ENCODE peak calls at places on chromosomes 7 and 10, in four cellular contexts. W is WTC11, J is HepG2, E is K562. T is an unnamed sample.

GRCh38 chr7:8058322-8058721 is 89.7 kb downstream of the GLCCI1 start:
- DNase-seq in W (no peak), E (no peak), J (no peak), T (no peak)

GRCh38 chr7:86949052-86949778 is 110.2 kb downstream of the ELAPOR2 start:
- DNase-seq in W (no peak), J (no peak), E (no peak), T (no peak)

GRCh38 chr7:79282051-79282694 is 171.3 kb downstream of the MAGI2 start:
- DNase-seq in W (no peak), E (no peak), J (no peak), T (peak)

GRCh38 chr10:58385784-58386112 is 538 bp downstream of the TFAM start:
- DNase-seq in J (peak), W (peak), E (peak), T (peak)

GRCh38 chr10:117131390-117132327 is 6.4 kb downstream of the VAX1 start:
- DNase-seq in J (no peak), E (no peak), W (peak), T (no peak)

GRCh38 chr7:94382155-94382554 is 12.5 kb upstream of the COL1A2 start:
- DNase-seq in E (no peak), W (no peak), J (no peak), T (no peak)

GRCh38 chr10:124594240-124594639 is 132.6 kb downstream of the LHPP start:
- DNase-seq in W (no peak), J (no peak), E (no peak), T (no peak)

GRCh38 chr7:76318488-76319353 is 16.2 kb downstream of the HSPB1 start:
- DNase-seq in W (peak), E (peak), J (peak), T (peak)

GRCh38 chr7:149245244-149245643 is 5.8 kb downstream of the ZNF212 start:
- DNase-seq in E (no peak), J (no peak), W (no peak), T (no peak)

GRCh38 chr10:21427804-21428481 is 97.5 kb downstream of the SKIDA1 start:
- DNase-seq in J (peak), E (no peak), W (no peak), T (peak)

GRCh38 chr7:30246392-30246791 is 38.0 kb upstream of the ZNRF2 start:
- DNase-seq in J (no peak), E (no peak), W (no peak), T (no peak)

GRCh38 chr7:99562832-99563231 is 4.4 kb downstream of the ZNF655 start:
- DNase-seq in E (peak), W (no peak), J (peak), T (peak)

GRCh38 chr10:99676435-99676834 is 17.1 kb downstream of the ENTPD7 start:
- DNase-seq in W (no peak), J (no peak), E (no peak), T (no peak)

GRCh38 chr10:97539523-97540200 is 32.9 kb upstream of the ANKRD2 start:
- DNase-seq in E (no peak), J (no peak), W (peak), T (no peak)

GRCh38 chr10:75772153-75772887 is 340.9 kb downstream of the LRMDA start:
- DNase-seq in W (no peak), J (no peak), E (no peak), T (no peak)

GRCh38 chr7:75711076-75711475 is 27.7 kb downstream of the HIP1 start:
- DNase-seq in J (no peak), W (no peak), E (no peak), T (no peak)

GRCh38 chr10:87678302-87678701 is 18.6 kb downstream of the PAPSS2 start:
- DNase-seq in J (no peak), W (no peak), E (no peak), T (no peak)

GRCh38 chr10:76830218-76830617 is 807.4 kb downstream of the KCNMA1 start:
- DNase-seq in E (no peak), J (no peak), W (no peak), T (no peak)

GRCh38 chr10:74150151-74151056 is at the start of gene AP3M1:
- DNase-seq in E (peak), W (peak), J (no peak), T (peak)

GRCh38 chr10:71217266-71218045 is 5.1 kb downstream of the UNC5B start:
- DNase-seq in J (no peak), E (no peak), W (peak), T (no peak)

GRCh38 chr7:14805105-14805719 is 97.3 kb downstream of the DGKB start:
- DNase-seq in W (no peak), E (no peak), J (no peak), T (no peak)

GRCh38 chr7:14807498-14807897 is 95.1 kb downstream of the DGKB start:
- DNase-seq in J (no peak), E (no peak), W (no peak), T (no peak)

GRCh38 chr7:14806886-14807285 is 95.7 kb downstream of the DGKB start:
- DNase-seq in J (no peak), E (no peak), W (no peak), T (no peak)
- TF ChIP-seq NR3C1 in J (no peak), E (no peak), W (no peak), T (no peak)

GRCh38 chr7:55124989-55125875 is 106.4 kb downstream of the EGFR start:
- DNase-seq in E (no peak), W (no peak), J (peak), T (no peak)
- TF ChIP-seq NR3C1 in E (no peak), W (no peak), J (no peak), T (no peak)

DNA sequence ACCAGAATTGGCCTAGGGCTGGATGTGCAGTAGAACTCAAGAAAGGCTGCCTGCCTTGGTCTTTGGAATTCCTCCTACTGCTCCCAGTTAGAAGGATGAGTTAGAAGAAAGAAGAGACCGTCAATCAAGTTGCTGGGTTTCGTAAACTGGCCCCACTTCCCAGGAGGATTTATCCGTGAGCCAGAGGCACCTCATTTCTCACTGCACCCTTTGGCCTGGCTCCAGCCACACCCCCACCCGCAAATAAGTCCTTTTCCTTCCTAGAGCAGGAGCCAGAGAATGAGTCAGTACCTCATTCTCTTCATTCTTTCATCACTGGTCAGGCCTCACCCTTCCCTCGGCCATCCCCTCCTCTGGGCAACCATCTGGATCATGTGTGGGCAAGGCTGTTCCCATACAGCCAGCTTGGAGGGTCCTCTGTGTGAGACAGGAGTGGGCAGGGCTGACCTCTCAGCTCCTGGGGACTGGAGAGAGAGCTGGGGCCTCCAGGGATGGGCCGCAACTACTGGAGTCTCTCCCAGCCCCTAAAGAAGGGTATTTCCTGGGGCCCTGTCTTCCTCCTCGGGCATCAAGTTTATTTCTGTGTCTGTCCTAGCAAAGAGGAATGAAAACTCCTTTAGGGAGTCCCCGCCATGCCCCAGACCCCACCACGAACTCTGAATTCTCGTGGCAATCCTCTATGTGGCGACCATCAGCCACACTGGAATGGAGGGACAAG is 87.2 kb upstream of the DUSP5 start:
- DNase-seq in E (peak), J (peak), W (no peak), T (peak)
- TF ChIP-seq NR3C1 in E (no peak), J (no peak), W (no peak), T (no peak)

DNA sequence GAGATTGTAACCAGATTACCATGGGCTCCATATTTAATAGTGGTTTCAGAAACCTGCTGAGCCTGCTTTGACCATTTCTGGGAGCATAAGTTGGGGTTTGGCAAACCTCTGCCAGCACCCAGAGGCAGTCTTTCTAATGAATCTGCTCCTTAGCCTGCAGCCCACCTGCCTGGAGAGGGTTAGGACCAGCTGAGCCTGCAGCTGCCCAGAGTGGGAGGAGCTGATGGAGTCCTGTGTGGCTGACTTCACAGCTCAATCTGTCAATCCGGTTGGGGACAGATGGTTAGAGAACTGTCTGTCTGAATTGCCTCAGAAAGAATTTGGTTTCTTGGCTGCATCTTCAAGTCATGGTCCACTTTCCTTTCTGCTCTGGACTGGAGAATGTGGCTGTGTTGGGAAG is 444.6 kb downstream of the NRG3 start:
- DNase-seq in W (peak), E (no peak), J (no peak), T (no peak)
- TF ChIP-seq NR3C1 in W (no peak), E (no peak), J (no peak), T (no peak)

GRCh38 chr7:44713141-44713540 is 35.5 kb upstream of the ZMIZ2 start:
- DNase-seq in J (no peak), E (no peak), W (no peak), T (no peak)
- TF ChIP-seq NR3C1 in J (no peak), E (no peak), W (no peak), T (no peak)

DNA sequence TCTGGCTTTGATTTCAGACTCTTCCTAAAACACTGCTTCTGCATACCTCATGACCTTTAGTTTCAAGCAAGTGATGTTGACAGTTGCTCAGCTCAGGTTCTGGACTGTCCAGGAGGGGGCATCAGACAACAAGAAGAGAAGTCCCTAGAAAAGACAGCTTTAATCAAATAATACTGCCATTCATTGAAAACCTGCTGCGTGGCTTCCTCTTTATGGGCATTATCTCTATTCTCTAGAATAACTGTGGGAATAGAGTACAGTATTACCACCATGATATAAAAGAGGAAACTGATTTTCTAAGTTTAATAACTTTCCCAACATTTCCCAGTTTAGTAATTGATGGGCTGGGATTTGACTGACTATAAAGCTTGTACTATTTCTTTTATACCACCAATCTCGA is 170.4 kb downstream of the SNX13 start:
- DNase-seq in E (peak), J (peak), W (peak), T (peak)
- TF ChIP-seq NR3C1 in E (no peak), J (no peak), W (no peak), T (no peak)

DNA sequence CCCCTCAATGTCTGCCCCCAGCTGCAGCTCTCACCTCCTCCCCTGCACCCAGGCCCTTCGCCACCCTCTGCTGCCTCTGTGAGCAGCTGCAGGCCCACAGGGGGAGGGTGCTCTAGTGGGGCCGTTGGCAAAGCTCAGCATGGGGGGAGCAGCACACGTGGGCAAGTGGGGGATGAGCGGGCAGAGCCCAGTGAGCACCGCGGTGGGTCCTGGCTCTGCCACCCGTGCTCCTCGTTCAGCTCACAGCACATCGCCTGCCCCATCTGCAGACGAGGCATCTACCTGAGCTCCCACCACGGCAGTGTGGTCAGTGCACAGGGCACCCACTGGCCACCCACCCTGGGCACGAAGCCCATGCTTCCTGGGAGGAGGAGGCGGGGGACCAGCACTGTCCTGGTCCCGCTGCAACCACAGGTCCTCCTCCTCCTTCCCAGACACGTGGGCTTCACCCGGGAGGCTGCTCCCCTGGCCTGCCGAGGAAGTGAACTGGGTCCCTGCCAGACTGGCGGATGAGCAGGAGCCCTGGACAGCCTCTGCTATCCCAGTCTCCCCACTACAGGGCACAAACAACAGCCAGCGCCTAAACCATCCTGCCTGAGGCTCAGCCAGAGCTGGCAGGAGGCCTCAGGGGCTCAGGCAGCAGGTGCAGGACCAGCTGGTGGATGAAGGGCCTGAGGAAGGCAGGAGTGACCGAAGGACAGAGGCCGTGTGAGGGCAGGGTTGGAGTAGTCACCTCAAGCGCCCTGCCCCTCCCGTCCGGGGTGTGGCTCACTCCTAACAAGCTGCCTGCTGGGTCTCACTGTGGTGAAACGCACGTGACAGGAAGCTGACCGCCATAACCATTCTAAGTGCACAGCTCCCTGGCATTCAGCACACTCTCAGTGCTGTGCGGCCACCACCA is 280.8 kb downstream of the ELFN1 start:
- DNase-seq in E (peak), J (no peak), W (no peak), T (no peak)
- TF ChIP-seq NR3C1 in E (no peak), J (no peak), W (no peak), T (no peak)

DNA sequence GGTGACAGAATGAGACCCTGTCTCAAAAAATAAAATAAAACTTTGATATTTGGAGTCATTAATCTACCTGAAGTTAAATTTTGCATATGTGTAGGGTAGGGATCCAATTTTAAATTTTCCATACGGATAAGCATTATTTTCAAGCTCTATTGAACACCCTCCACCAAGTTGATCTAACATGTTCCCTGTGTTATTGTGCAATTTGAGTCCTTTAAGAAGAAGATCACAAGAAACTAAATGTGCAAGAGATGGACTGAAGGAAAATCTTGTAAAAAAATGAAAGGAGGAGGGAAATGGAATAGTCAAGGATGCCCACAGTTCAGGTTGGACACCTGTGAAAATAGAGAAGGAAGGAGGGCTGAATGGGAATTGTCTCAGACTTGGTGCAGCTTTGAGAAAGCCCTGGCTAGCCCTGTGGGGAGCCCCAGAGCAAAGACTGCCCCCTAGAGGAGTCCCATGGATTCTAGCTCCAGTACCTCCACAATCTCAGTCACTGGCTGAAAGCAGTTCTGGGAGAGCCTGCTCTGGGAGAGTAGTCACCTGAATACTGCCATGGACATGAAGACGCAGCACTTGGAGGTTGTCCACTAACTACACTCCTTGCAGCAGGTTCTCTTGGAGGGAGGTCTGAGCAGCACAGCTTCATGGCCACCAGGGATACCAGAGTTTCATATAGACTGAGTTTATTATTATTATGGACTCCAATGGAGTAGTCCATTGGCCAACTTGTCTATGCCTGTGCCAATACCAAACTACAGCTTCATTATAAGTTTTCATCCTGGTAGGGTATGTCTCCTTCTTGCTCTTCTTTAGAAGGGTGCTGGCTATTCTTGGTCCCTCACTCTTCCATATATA is 5.7 kb upstream of the TIAL1 start:
- DNase-seq in J (peak), W (peak), E (peak), T (peak)
- TF ChIP-seq NR3C1 in J (no peak), W (no peak), E (no peak), T (no peak)

GRCh38 chr7:16293669-16294425 is 127.5 kb downstream of the CRPPA start:
- DNase-seq in W (no peak), E (no peak), J (no peak), T (no peak)
- TF ChIP-seq NR3C1 in W (no peak), E (no peak), J (no peak), T (no peak)

T was measured in A549.